ENCODE peak calls at places on chromosomes 6 and 20, in seven cellular contexts. X is left cardiac atrium; B is activated CD4-positive, alpha-beta T cell treated with anti-CD3 and anti-CD28 coated beads for 48 hours; E is neural crest cell; J is right cardiac atrium; R is GM13977; M is iris pigment epithelial cell. P is an unnamed sample.

GRCh38 chr6:12483712-12484111 is 193.6 kb downstream of the EDN1 start:
- DNase-seq in M (peak), R (peak), X (no peak), J (no peak), E (no peak), B (peak), P (no peak)

GRCh38 chr20:1813101-1813529 is 82.1 kb upstream of the SIRPA start:
- DNase-seq in B (no peak), J (peak), E (no peak), X (peak), M (peak), R (no peak), P (no peak)

GRCh38 chr6:80165143-80165542 is 58.7 kb downstream of the BCKDHB start:
- DNase-seq in R (peak), M (peak), J (no peak), E (no peak), B (peak), X (no peak), P (no peak)

GRCh38 chr6:2766767-2767314 is 1.6 kb downstream of the WRNIP1 start:
- DNase-seq in B (no peak), R (no peak), X (no peak), J (no peak), M (peak), E (no peak), P (no peak)

GRCh38 chr20:20743511-20744169 is 31.2 kb upstream of the RALGAPA2 start:
- DNase-seq in B (no peak), M (no peak), J (peak), E (peak), R (no peak), X (peak), P (no peak)

GRCh38 chr20:17616480-17617211 is 46.8 kb downstream of the DSTN start:
- DNase-seq in X (no peak), M (no peak), E (no peak), R (peak), B (no peak), J (peak), P (no peak)

GRCh38 chr6:166318649-166319600 is 10.7 kb upstream of the PRR18 start:
- DNase-seq in M (no peak), R (no peak), B (no peak), E (no peak), J (peak), X (no peak), P (no peak)

GRCh38 chr20:7836076-7836475 is 104.2 kb downstream of the HAO1 start:
- DNase-seq in E (no peak), X (no peak), B (no peak), M (no peak), J (no peak), R (no peak), P (no peak)